ENCODE peak calls at places on chromosomes 2 and 18, in four cellular contexts. O, R, F and U are unnamed samples.

GRCh38 chr2:67476808-67477790 is 80.0 kb downstream of the ETAA1 start:
- DNase-seq in O (no peak), R (peak; percentile 49), F (peak; percentile 23), U (no peak)

GRCh38 chr2:157672129-157672528 is 43.5 kb upstream of the ACVR1C start:
- DNase-seq in O (no peak), R (no peak), F (no peak), U (no peak)

GRCh38 chr2:194214192-194214591 is 1442.8 kb upstream of the SLC39A10 start:
- DNase-seq in O (no peak), R (no peak), F (no peak), U (no peak)

GRCh38 chr2:55357907-55358306 is 61.7 kb downstream of the CCDC88A start:
- DNase-seq in O (no peak), R (no peak), F (no peak), U (no peak)

GRCh38 chr2:98647636-98648035 is 39.2 kb downstream of the UNC50 start:
- DNase-seq in O (no peak), R (no peak), F (no peak), U (no peak)

GRCh38 chr18:2709316-2709715 is 53.8 kb downstream of the SMCHD1 start:
- DNase-seq in O (no peak), R (no peak), F (no peak), U (no peak)

GRCh38 chr2:157897106-157897971 is 21.2 kb upstream of the ACVR1 start:
- DNase-seq in O (no peak), R (no peak), F (no peak), U (no peak)

GRCh38 chr2:234446404-234447076 is 50.3 kb downstream of the ARL4C start:
- DNase-seq in O (no peak), R (no peak), F (no peak), U (peak; percentile 66)

GRCh38 chr2:144834954-144835633 is 315.2 kb upstream of the ZEB2 start:
- DNase-seq in O (no peak), R (no peak), F (no peak), U (no peak)

GRCh38 chr2:166375205-166375735 is 474 bp downstream of the SCN9A start:
- DNase-seq in O (no peak), R (no peak), F (no peak), U (no peak)

GRCh38 chr2:101080214-101081068 is 70.7 kb downstream of the TBC1D8 start:
- DNase-seq in O (no peak), R (no peak), F (no peak), U (no peak)

GRCh38 chr2:157479081-157480027 is 35.5 kb upstream of the CYTIP start:
- DNase-seq in O (no peak), R (no peak), F (no peak), U (no peak)

GRCh38 chr2:157657858-157658257 is 29.2 kb upstream of the ACVR1C start:
- DNase-seq in O (no peak), R (no peak), F (no peak), U (no peak)

GRCh38 chr2:31038385-31038784 is 99.9 kb downstream of the GALNT14 start:
- DNase-seq in O (no peak), R (peak; percentile 1), F (peak; percentile 60), U (no peak)

GRCh38 chr2:24985406-24985805 is 13.7 kb upstream of the DNAJC27 start:
- DNase-seq in O (no peak), R (no peak), F (no peak), U (no peak)

GRCh38 chr2:219071189-219071816 is 10.6 kb upstream of the IHH start:
- DNase-seq in O (no peak), R (no peak), F (no peak), U (no peak)

GRCh38 chr18:69992776-69993175 is 45.1 kb upstream of the CD226 start:
- DNase-seq in O (no peak), R (no peak), F (no peak), U (no peak)

GRCh38 chr2:69581774-69582581 is 61.6 kb downstream of the AAK1 start:
- DNase-seq in O (no peak), R (no peak), F (no peak), U (peak; percentile 40)

GRCh38 chr2:208363485-208363884 is 43.1 kb upstream of the PTH2R start:
- DNase-seq in O (no peak), R (no peak), F (no peak), U (peak; percentile 23)

GRCh38 chr2:239803102-239803763 is 221.9 kb downstream of the NDUFA10 start:
- DNase-seq in O (no peak), R (no peak), F (no peak), U (no peak)

GRCh38 chr18:45920367-45920766 is 46.8 kb downstream of the EPG5 start:
- DNase-seq in O (no peak), R (peak; percentile 52), F (no peak), U (no peak)

GRCh38 chr2:133736674-133737073 is 168.4 kb upstream of the NCKAP5 start:
- DNase-seq in O (no peak), R (no peak), F (no peak), U (no peak)

GRCh38 chr2:810397-810796 is 133.2 kb upstream of the TMEM18 start:
- DNase-seq in O (no peak), R (no peak), F (no peak), U (no peak)

GRCh38 chr2:229445501-229446294 is 174.6 kb upstream of the PID1 start:
- DNase-seq in O (no peak), R (no peak), F (no peak), U (no peak)

GRCh38 chr2:226623587-226624368 is 175.8 kb downstream of the IRS1 start:
- DNase-seq in O (no peak), R (no peak), F (no peak), U (no peak)

GRCh38 chr2:47083886-47084682 is 71.0 kb downstream of the STPG4 start:
- DNase-seq in O (no peak), R (no peak), F (no peak), U (no peak)

GRCh38 chr2:1603521-1603920 is 140.8 kb downstream of the PXDN start:
- DNase-seq in O (no peak), R (no peak), F (peak; percentile 48), U (no peak)

GRCh38 chr2:172972005-172972619 is 103.5 kb upstream of the MAP3K20 start:
- DNase-seq in O (no peak), R (no peak), F (peak; percentile 76), U (no peak)

GRCh38 chr2:71919701-71920100 is 228.0 kb downstream of the CYP26B1 start:
- DNase-seq in O (no peak), R (no peak), F (no peak), U (no peak)

GRCh38 chr18:55452123-55452611 is 135.8 kb downstream of the TCF4 start:
- DNase-seq in O (no peak), R (no peak), F (no peak), U (no peak)

GRCh38 chr18:44679912-44680270 is 797 bp upstream of the SETBP1 start:
- DNase-seq in O (no peak), R (peak; percentile 18), F (peak; percentile 79), U (no peak)

GRCh38 chr2:200274116-200275075 is 32.1 kb upstream of the SPATS2L start:
- DNase-seq in O (no peak), R (no peak), F (no peak), U (peak; percentile 8)

GRCh38 chr2:16264491-16264890 is 324.1 kb downstream of the MYCN start:
- DNase-seq in O (no peak), R (no peak), F (no peak), U (no peak)

GRCh38 chr2:27958711-27959378 is 68.3 kb downstream of the BABAM2 start:
- DNase-seq in O (no peak), R (no peak), F (no peak), U (no peak)

GRCh38 chr2:46050489-46050888 is 246.7 kb upstream of the EPAS1 start:
- DNase-seq in O (no peak), R (no peak), F (peak; percentile 52), U (no peak)